ENCODE peak calls at places on chromosomes 13 and 19, in seven cellular contexts. Z is BE2C, J is upper lobe of right lung, H is neural progenitor cell, I is IMR-90, G is heart left ventricle, N is tibial nerve. Q is an unnamed sample.
A peak's percentile ranks its signal among the peaks of the same experiment; 100 is the strongest.

GRCh38 chr13:65292488-65292901 is 1937.6 kb downstream of the PCDH9 start:
- DNase-seq in Z (peak; percentile 77), J (no peak), H (peak; percentile 40), I (peak; percentile 86), G (no peak), N (no peak), Q (no peak)

GRCh38 chr19:11458236-11458900 is 22.5 kb downstream of the ELAVL3 start:
- DNase-seq in Z (no peak), J (no peak), H (no peak), I (no peak), G (no peak), N (no peak), Q (no peak)

GRCh38 chr19:51131780-51132680 is 7.3 kb downstream of the SIGLEC9 start:
- DNase-seq in Z (no peak), J (peak; percentile 78), H (peak; percentile 43), I (peak; percentile 38), G (peak; percentile 57), N (peak; percentile 25), Q (no peak)

GRCh38 chr19:35119578-35119977 is 4.0 kb downstream of the FXYD3 start:
- DNase-seq in Z (no peak), J (no peak), H (no peak), I (no peak), G (no peak), N (no peak), Q (no peak)

GRCh38 chr19:11659612-11660011 is 62.3 kb downstream of the ZNF627 start:
- DNase-seq in Z (no peak), J (no peak), H (no peak), I (peak; percentile 12), G (no peak), N (no peak), Q (no peak)

GRCh38 chr13:47678201-47678963 is 322.7 kb downstream of the SUCLA2 start:
- DNase-seq in Z (no peak), J (no peak), H (peak; percentile 80), I (no peak), G (no peak), N (no peak), Q (no peak)

GRCh38 chr13:99329477-99329876 is 22.3 kb upstream of the GPR183 start:
- DNase-seq in Z (no peak), J (no peak), H (no peak), I (no peak), G (no peak), N (no peak), Q (no peak)

GRCh38 chr13:71417205-71417604 is 449.8 kb downstream of the DACH1 start:
- DNase-seq in Z (no peak), J (no peak), H (no peak), I (peak; percentile 0), G (no peak), N (no peak), Q (no peak)

GRCh38 chr19:23542562-23542961 is 144.4 kb downstream of the ZNF675 start:
- DNase-seq in Z (no peak), J (no peak), H (no peak), I (no peak), G (no peak), N (no peak), Q (no peak)

GRCh38 chr13:111474136-111475002 is 153.9 kb downstream of the TEX29 start:
- DNase-seq in Z (no peak), J (no peak), H (peak; percentile 74), I (peak; percentile 35), G (no peak), N (no peak), Q (no peak)

DNA sequence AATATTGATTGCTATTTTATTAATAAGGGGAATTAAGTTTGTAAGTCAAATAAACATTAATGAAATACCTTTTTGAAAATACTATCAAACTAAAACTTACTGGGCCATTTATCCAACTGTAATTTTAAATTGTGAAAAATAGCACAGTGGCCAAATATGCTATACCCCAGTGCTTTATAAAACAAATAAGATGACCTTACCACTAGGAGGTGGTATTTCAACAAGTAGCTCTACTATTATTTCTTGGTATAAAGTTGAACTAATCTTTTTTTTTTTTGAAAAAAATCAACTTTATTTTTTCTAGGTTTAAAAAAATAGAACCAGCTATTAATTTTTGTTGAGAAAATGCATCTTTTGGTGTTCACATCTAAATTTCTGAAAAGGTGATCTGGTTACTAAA is 14.7 kb downstream of the LACC1 start:
- DNase-seq in Z (no peak), J (no peak), H (no peak), I (no peak), G (no peak), N (no peak), Q (no peak)
- TF ChIP-seq CTCF in Z (peak; percentile 37), J (peak; percentile 19), H (peak; percentile 55), I (peak; percentile 30), G (no peak), N (no peak), Q (no peak)

DNA sequence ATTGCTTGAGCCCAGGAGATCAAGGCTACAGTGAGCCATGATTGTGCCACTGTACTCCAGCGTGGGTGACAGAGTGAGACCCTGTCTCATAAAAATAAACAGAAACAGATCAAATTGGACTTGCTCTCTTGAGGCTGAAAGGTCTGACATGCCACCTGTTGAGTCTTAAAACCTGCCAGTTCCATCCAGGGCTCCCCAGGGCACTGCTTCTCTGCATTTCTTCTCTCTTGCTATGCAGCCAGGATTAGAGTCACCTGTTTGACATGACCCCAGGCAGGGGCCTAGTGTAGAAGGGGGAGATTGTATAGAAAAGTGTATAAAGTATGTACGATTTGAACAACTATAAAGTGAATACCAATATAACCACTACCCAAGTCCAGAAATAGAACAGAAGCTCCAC is 45.4 kb downstream of the ARHGAP35 start:
- DNase-seq in Z (no peak), J (no peak), H (no peak), I (no peak), G (no peak), N (no peak), Q (no peak)
- H3K4me1 ChIP-seq in Z (peaks cover 13% of the 10 kb centered on the region), J (peaks cover 46% of the 10 kb centered on the region), H (peaks cover 6% of the 10 kb centered on the region), I (peaks cover 25% of the 10 kb centered on the region), G (peaks cover 45% of the 10 kb centered on the region), N (no peaks in the 10 kb centered on the region), Q (peaks cover 17% of the 10 kb centered on the region)

DNA sequence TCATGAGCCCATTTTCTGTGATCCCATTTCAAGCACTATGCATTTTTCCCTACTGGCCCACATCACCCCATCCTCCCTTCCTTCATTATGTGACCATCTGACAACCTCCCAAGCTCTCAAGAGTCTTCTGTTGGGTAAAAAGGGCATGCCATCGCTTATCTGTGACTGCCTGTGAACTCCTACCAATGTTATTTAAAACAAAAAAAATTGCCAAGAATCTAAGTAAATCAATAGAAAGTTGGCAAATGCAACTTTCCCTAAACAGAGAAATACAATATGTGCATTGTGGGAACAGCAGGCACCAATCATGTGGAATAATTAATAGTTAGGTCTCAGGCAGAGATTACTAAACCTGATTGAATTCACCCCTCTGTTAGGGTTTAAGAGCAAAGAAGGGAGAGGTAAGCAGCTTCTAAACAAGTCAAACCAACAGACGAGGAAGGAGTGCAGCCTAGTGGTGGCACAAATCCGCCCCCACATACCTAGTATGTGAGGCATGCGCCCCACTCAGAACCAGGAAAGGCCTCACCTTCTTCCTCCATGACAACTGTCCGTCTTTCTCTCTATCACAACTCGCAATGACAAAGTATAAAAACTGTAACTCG is 29.8 kb downstream of the DZIP1 start:
- DNase-seq in Z (no peak), J (no peak), H (no peak), I (no peak), G (no peak), N (no peak), Q (peak; percentile 47)
- TF ChIP-seq CTCF in Z (no peak), J (no peak), H (no peak), I (no peak), G (no peak), N (no peak), Q (no peak)

DNA sequence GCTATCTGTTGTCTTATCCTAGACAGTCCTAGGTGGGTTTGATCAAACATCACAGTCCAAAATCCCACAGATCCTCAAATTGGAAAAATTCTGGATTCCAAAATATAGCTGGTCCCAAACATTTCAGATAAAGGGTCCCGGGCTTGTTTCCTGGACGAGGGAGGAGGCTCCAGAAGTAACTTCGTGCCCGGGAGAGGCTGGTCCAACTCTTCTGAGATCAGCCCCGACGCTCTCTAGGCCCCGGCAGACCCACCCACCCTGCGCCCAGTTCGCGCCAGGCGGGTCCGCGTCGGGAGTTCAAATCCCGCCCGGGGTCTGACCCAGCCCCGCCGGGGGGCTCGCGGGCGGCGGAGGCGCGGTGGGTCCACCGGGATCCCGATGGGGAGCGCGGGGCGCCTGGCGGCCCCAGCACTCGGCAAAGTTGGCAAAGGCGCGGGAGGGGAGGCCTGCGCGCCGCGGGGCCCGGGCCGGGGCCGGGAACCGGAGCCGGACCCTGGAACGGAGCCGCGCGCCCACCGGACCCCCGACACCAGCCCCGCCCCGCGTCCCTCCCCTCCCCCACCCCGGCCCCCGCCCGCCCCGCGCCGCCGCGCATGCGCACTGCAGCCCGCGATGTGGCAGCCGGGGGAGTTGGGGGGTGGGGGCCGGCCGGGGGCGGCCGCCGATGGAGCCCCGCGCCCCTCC is 513 bp downstream of the MIER2 start:
- DNase-seq in Z (peak; percentile 50), J (no peak), H (peak; percentile 81), I (no peak), G (no peak), N (no peak), Q (no peak)
- H3K4me1 ChIP-seq in Z (peaks cover 5% of the 10 kb centered on the region), J (peaks cover 33% of the 10 kb centered on the region), H (peaks cover 9% of the 10 kb centered on the region), I (peaks cover 18% of the 10 kb centered on the region), G (peaks cover 20% of the 10 kb centered on the region), N (no peaks in the 10 kb centered on the region), Q (peaks cover 7% of the 10 kb centered on the region)

DNA sequence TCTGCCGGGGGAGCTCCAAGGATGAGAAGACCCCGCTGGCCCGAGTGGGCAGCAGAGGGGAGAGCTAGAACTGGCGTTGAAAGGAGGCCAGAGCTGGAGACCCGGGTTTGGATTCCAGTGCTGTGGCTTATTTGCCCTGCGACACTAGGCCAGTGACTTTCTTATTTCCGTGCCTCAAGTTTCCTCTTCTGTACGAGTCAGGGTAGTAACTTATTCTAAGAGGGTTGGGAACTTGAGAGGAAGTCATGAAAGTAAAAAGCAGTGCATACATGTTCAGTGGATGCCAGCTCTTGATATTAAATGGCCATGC is 670 bp downstream of the FAM32A start:
- DNase-seq in Z (peak; percentile 75), J (no peak), H (no peak), I (no peak), G (no peak), N (no peak), Q (no peak)
- TF ChIP-seq CTCF in Z (no peak), J (peak; percentile 37), H (no peak), I (peak; percentile 52), G (no peak), N (no peak), Q (no peak)

GRCh38 chr19:13100871-13101589 is 1.6 kb downstream of the LYL1 start:
- DNase-seq in Z (no peak), J (no peak), H (no peak), I (no peak), G (no peak), N (no peak), Q (no peak)
- H3K4me1 ChIP-seq in Z (peaks cover 19% of the 10 kb centered on the region), J (peaks cover 57% of the 10 kb centered on the region), H (peaks cover 11% of the 10 kb centered on the region), I (peaks cover 12% of the 10 kb centered on the region), G (peaks cover 54% of the 10 kb centered on the region), N (no peaks in the 10 kb centered on the region), Q (peaks cover 7% of the 10 kb centered on the region)

GRCh38 chr13:20054586-20054985 is 96.1 kb downstream of the ZMYM2 start:
- DNase-seq in Z (no peak), J (no peak), H (no peak), I (no peak), G (no peak), N (no peak), Q (no peak)

GRCh38 chr13:20057214-20057613 is 98.7 kb downstream of the ZMYM2 start:
- DNase-seq in Z (no peak), J (no peak), H (no peak), I (no peak), G (no peak), N (no peak), Q (no peak)

GRCh38 chr13:20058476-20058875 is 99.9 kb downstream of the ZMYM2 start:
- DNase-seq in Z (no peak), J (no peak), H (no peak), I (no peak), G (no peak), N (no peak), Q (no peak)

GRCh38 chr13:20053891-20054290 is 95.4 kb downstream of the ZMYM2 start:
- DNase-seq in Z (no peak), J (no peak), H (no peak), I (no peak), G (no peak), N (no peak), Q (no peak)

GRCh38 chr13:20057963-20058362 is 99.4 kb downstream of the ZMYM2 start:
- DNase-seq in Z (no peak), J (no peak), H (no peak), I (no peak), G (no peak), N (no peak), Q (no peak)
- TF ChIP-seq CTCF in Z (no peak), J (no peak), H (no peak), I (peak; percentile 22), G (no peak), N (no peak), Q (no peak)